ENCODE peak calls at places on chromosomes 16 and 17, in five cellular contexts. L is H1, G is HepG2, Y is NT2/D1, W is GM12878. A is an unnamed sample.

GRCh38 chr17:62043602-62044001 is 21.5 kb downstream of the MED13 start:
- DNase-seq in L (no peak), G (no peak), Y (no peak), W (no peak), A (no peak)

GRCh38 chr16:1895068-1895467 is 23.1 kb upstream of the MEIOB start:
- DNase-seq in L (no peak), Y (no peak), W (no peak), G (no peak), A (no peak)

GRCh38 chr16:87008664-87009063 is 308.5 kb downstream of the C16orf95 start:
- DNase-seq in L (no peak), G (no peak), W (no peak), Y (no peak), A (no peak)

GRCh38 chr16:68426355-68426652 is 22.0 kb downstream of the SMPD3 start:
- DNase-seq in Y (no peak), G (no peak), W (no peak), L (no peak), A (no peak)

GRCh38 chr17:80455328-80455710 is 21.1 kb downstream of the NPTX1 start:
- DNase-seq in Y (peak), G (peak), W (no peak), L (no peak), A (peak)

GRCh38 chr17:7882068-7882467 is 6.5 kb upstream of the CHD3 start:
- DNase-seq in L (no peak), G (no peak), W (no peak), Y (no peak), A (no peak)

GRCh38 chr17:2453325-2453724 is 52.5 kb upstream of the MNT start:
- DNase-seq in L (no peak), G (no peak), Y (no peak), W (no peak), A (no peak)

GRCh38 chr16:19330801-19331484 is 45.4 kb downstream of the CLEC19A start:
- DNase-seq in Y (no peak), L (no peak), W (no peak), G (peak), A (no peak)

GRCh38 chr17:45956090-45956489 is 43.0 kb upstream of the STH start:
- DNase-seq in W (no peak), G (no peak), Y (no peak), L (no peak), A (no peak)

GRCh38 chr16:81752225-81752875 is 26.7 kb upstream of the PLCG2 start:
- DNase-seq in W (peak), G (no peak), Y (no peak), L (no peak), A (no peak)
- TF ChIP-seq SUZ12 in W (no peak), G (no peak), Y (no peak), L (no peak), A (no peak)

DNA sequence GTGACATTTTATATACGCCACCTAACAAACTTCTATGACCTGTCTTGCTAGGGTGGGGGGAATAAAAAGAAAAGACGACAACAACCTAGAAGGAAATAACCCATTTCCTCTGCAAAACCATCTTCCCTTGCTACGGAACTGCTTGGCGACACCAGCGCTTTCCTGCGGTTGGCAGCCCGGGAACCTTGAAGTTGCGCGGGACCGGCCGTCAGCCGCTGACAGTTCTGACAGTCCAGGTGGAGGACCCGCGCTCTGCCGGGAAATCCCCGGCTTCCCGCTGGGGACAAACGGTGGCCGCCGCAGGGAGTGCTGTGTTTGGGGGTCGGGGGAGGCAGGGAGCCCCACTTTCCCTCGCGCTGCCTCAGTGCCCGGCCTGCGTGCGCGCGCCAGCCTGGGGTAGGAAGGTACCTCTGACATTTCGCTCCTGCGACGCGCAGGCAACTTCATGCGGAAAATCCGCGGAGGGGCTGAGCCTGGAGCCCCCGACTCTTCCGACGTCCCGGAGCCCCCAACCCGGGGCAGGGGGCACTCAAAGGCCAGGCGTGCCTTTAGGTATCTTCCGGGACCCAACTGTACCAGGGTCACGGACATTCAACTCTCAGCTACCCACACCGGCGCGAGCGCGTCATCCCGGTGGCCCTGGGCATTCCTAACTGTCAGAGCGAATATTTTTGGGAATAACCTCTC is 516 bp downstream of the SLC16A6 start:
- DNase-seq in W (no peak), Y (no peak), G (no peak), L (peak), A (peak)
- TF ChIP-seq SUZ12 in W (no peak), Y (no peak), G (no peak), L (no peak), A (no peak)

GRCh38 chr17:49557204-49558024 is 18.3 kb upstream of the NXPH3 start:
- DNase-seq in Y (peak), L (peak), G (peak), W (no peak), A (peak)

GRCh38 chr17:49553676-49554335 is 21.9 kb upstream of the NXPH3 start:
- DNase-seq in W (no peak), G (no peak), L (no peak), Y (no peak), A (no peak)

GRCh38 chr17:49554694-49555494 is 20.8 kb upstream of the NXPH3 start:
- DNase-seq in G (no peak), Y (no peak), W (no peak), L (no peak), A (no peak)

GRCh38 chr17:49556183-49556943 is 19.3 kb upstream of the NXPH3 start:
- DNase-seq in L (peak), Y (peak), W (no peak), G (peak), A (peak)

DNA sequence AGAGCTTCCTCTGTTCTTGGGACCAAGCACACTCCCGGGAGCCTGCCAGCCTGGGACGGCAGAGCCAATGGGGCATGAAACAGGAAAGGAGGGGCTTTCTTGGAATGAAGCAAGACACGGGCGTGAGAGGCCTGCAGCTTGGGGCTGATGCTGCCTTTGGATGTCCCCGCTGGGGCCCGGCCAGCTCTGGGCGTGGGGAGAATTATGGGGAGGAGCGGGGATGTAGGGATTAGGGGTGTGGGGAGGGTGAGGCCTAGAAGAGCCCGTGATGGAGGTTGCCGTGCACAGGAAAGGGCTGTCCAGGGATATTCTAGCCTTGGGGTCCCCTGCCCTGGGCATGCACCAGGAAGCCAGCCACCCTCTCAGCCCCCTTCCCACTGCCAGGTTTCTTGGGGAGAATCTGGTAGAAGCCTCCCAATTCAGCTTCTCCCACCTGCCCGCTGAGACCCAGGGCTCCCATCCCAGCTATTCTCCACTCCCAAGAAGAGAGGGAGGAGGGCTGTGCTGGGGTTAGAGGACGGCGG is 20.1 kb upstream of the NXPH3 start:
- DNase-seq in W (no peak), G (no peak), L (no peak), Y (no peak), A (peak)
- TF ChIP-seq SUZ12 in W (no peak), G (no peak), L (no peak), Y (no peak), A (no peak)

GRCh38 chr17:21297597-21297996 is 13.1 kb downstream of the MAP2K3 start:
- DNase-seq in G (no peak), W (no peak), Y (no peak), L (no peak), A (no peak)

GRCh38 chr17:21295036-21295952 is 10.8 kb downstream of the MAP2K3 start:
- DNase-seq in L (no peak), G (no peak), W (no peak), Y (no peak), A (no peak)

GRCh38 chr17:21297026-21297520 is 12.6 kb downstream of the MAP2K3 start:
- DNase-seq in G (no peak), W (no peak), L (no peak), Y (no peak), A (no peak)

GRCh38 chr17:21294321-21295035 is 10.0 kb downstream of the MAP2K3 start:
- DNase-seq in L (no peak), Y (no peak), G (no peak), W (no peak), A (no peak)

DNA sequence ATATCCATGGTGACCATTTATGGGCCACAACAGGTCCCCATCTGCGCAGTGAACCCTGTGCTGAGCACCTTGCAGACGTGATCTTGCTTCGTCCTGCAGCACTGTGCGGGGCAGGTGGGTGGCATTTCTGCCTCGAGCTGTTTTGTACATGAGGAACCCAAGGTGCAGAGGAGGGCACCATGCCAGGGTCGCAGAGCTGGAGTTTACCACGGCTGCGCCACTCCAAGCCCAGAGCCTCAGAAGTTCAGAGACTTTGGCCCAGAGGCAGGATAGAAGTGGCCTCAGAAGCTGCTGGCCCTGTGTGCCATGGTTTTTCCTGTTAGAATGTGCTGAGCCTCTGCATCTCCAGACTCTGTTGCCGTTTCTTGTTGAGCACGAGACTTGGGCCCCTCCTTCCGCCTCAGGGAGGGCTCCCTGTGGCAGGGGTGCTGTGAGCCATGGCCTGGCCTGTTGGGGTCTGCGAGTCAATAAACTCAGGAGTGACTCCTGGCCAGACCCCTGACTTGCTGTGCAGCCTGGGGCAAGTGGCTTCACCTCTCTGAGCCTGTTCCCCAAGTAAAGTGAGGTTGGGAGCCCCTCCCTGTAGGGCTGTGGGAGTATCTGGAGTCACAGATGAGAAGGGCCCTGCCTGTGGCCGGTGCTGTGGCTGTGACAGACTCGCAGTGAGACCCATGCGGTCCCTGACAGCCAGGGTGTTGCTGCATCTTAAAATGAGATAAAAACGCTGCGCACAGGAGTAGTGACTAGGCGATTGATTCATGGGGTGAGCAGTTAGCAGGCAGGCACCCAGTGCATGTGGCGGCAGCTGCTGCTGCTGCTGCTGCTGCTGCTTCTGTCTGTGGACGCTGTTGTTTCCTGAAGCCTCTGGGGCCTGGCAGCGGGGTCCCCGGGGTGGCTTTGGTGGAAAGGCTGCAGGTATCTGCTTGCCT is 11.8 kb downstream of the MAP2K3 start:
- DNase-seq in W (no peak), G (no peak), L (no peak), Y (no peak), A (no peak)
- TF ChIP-seq SUZ12 in W (no peak), G (no peak), L (no peak), Y (no peak), A (no peak)